ENCODE peak calls at places on chromosomes 7 and 10, in six cellular contexts. F is lower lobe of right lung; U is heart right ventricle; V is foreskin keratinocyte; O is sigmoid colon; A is CD8-positive, alpha-beta T cell. B is an unnamed sample. For H3K27me3, the result is how much of the 10 kb centered on the place peaks cover.

GRCh38 chr7:92747041-92747835 is 89.1 kb downstream of the CDK6 start:
- DNase-seq in F (no peak), U (no peak), V (peak), O (no peak), A (no peak), B (no peak)

GRCh38 chr10:61464461-61465215 is 11.5 kb upstream of the TMEM26 start:
- DNase-seq in F (no peak), U (no peak), V (peak), O (no peak), A (no peak), B (no peak)

GRCh38 chr10:91924212-91925021 is 847 bp downstream of the BTAF1 start:
- DNase-seq in F (no peak), U (no peak), V (no peak), O (no peak), A (no peak), B (no peak)

GRCh38 chr10:27256299-27256698 is 15.7 kb upstream of the ACBD5 start:
- DNase-seq in F (no peak), U (no peak), V (no peak), O (no peak), A (no peak), B (no peak)

GRCh38 chr10:85995791-85996190 is 370.8 kb downstream of the GRID1 start:
- DNase-seq in F (no peak), U (no peak), V (peak), O (no peak), A (no peak), B (peak)

GRCh38 chr10:125035136-125035535 is 93.2 kb downstream of the ZRANB1 start:
- DNase-seq in F (no peak), U (no peak), V (peak), O (no peak), A (no peak), B (no peak)

GRCh38 chr7:106774768-106775551 is 90.1 kb upstream of the PIK3CG start:
- DNase-seq in F (peak), U (no peak), V (no peak), O (no peak), A (no peak), B (no peak)

GRCh38 chr7:4416436-4417092 is 265.5 kb upstream of the FOXK1 start:
- DNase-seq in F (no peak), U (no peak), V (peak), O (no peak), A (no peak), B (no peak)

GRCh38 chr7:157224627-157225026 is 85.9 kb downstream of the UBE3C start:
- DNase-seq in F (no peak), U (no peak), V (no peak), O (no peak), A (no peak), B (no peak)

GRCh38 chr10:23051278-23051677 is 44.1 kb upstream of the MSRB2 start:
- DNase-seq in F (no peak), U (no peak), V (no peak), O (no peak), A (no peak), B (no peak)

GRCh38 chr7:30845426-30846135 is 66.1 kb upstream of the AQP1 start:
- DNase-seq in F (peak), U (peak), V (no peak), O (peak), A (no peak), B (no peak)

GRCh38 chr10:774223-774622 is 84.8 kb upstream of the DIP2C start:
- DNase-seq in F (no peak), U (no peak), V (no peak), O (no peak), A (no peak), B (no peak)

GRCh38 chr7:75732764-75733630 is 5.7 kb downstream of the HIP1 start:
- DNase-seq in F (no peak), U (no peak), V (no peak), O (no peak), A (no peak), B (no peak)

GRCh38 chr7:97351488-97351887 is 234.0 kb downstream of the SDHAF3 start:
- DNase-seq in F (no peak), U (no peak), V (no peak), O (no peak), A (no peak), B (no peak)

GRCh38 chr7:28961972-28962371 is 3.8 kb upstream of the TRIL start:
- DNase-seq in F (no peak), U (no peak), V (no peak), O (no peak), A (no peak), B (no peak)

GRCh38 chr10:126528320-126528835 is 140.1 kb upstream of the ADAM12 start:
- DNase-seq in F (no peak), U (no peak), V (no peak), O (no peak), A (no peak), B (no peak)

GRCh38 chr10:77297370-77297692 is 340.3 kb downstream of the KCNMA1 start:
- DNase-seq in F (no peak), U (no peak), V (peak), O (no peak), A (no peak), B (no peak)

GRCh38 chr10:30538086-30538485 is 91.5 kb downstream of the LYZL2 start:
- DNase-seq in F (no peak), U (no peak), V (peak), O (no peak), A (no peak), B (no peak)

GRCh38 chr7:105691029-105691691 is 109.9 kb upstream of the EFCAB10 start:
- DNase-seq in F (no peak), U (peak), V (no peak), O (no peak), A (peak), B (peak)

GRCh38 chr10:50248598-50248997 is 2.7 kb downstream of the ASAH2 start:
- DNase-seq in F (no peak), U (no peak), V (no peak), O (no peak), A (no peak), B (no peak)

GRCh38 chr7:27999829-28000228 is 180.8 kb downstream of the JAZF1 start:
- DNase-seq in F (no peak), U (no peak), V (no peak), O (no peak), A (no peak), B (no peak)

GRCh38 chr10:125071008-125071407 is 89.4 kb downstream of the CTBP2 start:
- DNase-seq in F (no peak), U (no peak), V (no peak), O (peak), A (no peak), B (no peak)

GRCh38 chr10:6072215-6072941 is 10.2 kb upstream of the IL2RA start:
- DNase-seq in F (no peak), U (no peak), V (no peak), O (no peak), A (no peak), B (no peak)

GRCh38 chr10:84789050-84789449 is 460.7 kb downstream of the CCSER2 start:
- DNase-seq in F (no peak), U (no peak), V (no peak), O (no peak), A (no peak), B (no peak)

GRCh38 chr7:75732016-75732521 is 6.7 kb downstream of the HIP1 start:
- DNase-seq in F (no peak), U (no peak), V (no peak), O (no peak), A (no peak), B (no peak)

GRCh38 chr10:121413951-121414350 is 184.3 kb downstream of the FGFR2 start:
- DNase-seq in F (no peak), U (no peak), V (no peak), O (no peak), A (no peak), B (no peak)

GRCh38 chr10:25061711-25062455 is 45.5 kb downstream of the THNSL1 start:
- DNase-seq in F (no peak), U (no peak), V (peak), O (no peak), A (no peak), B (no peak)

GRCh38 chr7:90720970-90721768 is 125.0 kb downstream of the CDK14 start:
- DNase-seq in F (no peak), U (peak), V (no peak), O (peak), A (no peak), B (no peak)

GRCh38 chr7:877312-878232 is 1.2 kb downstream of the GET4 start:
- DNase-seq in F (no peak), U (peak), V (no peak), O (no peak), A (no peak), B (no peak)

GRCh38 chr7:138875794-138876193 is 77.8 kb upstream of the ATP6V0A4 start:
- DNase-seq in F (no peak), U (no peak), V (peak), O (no peak), A (peak), B (peak)

GRCh38 chr10:61633665-61634064 is 29.1 kb upstream of the CABCOCO1 start:
- DNase-seq in F (no peak), U (no peak), V (no peak), O (no peak), A (no peak), B (no peak)

GRCh38 chr7:79453558-79454324 is at the start of gene MAGI2:
- DNase-seq in F (peak), U (peak), V (peak), O (peak), A (no peak), B (no peak)

GRCh38 chr7:79451580-79451979 is 1.9 kb downstream of the MAGI2 start:
- DNase-seq in F (no peak), U (no peak), V (peak), O (no peak), A (no peak), B (no peak)

GRCh38 chr7:79452032-79452494 is 1.4 kb downstream of the MAGI2 start:
- DNase-seq in F (peak), U (peak), V (peak), O (peak), A (peak), B (no peak)

GRCh38 chr7:79453266-79453557 is 255 bp downstream of the MAGI2 start:
- DNase-seq in F (no peak), U (no peak), V (no peak), O (no peak), A (no peak), B (no peak)

GRCh38 chr7:79452495-79453265 is 787 bp downstream of the MAGI2 start:
- DNase-seq in F (peak), U (peak), V (no peak), O (peak), A (no peak), B (no peak)
- H3K27me3 ChIP-seq in F (under half), U (under half), V (under half), O (under half), A (under half), B (under half)

DNA sequence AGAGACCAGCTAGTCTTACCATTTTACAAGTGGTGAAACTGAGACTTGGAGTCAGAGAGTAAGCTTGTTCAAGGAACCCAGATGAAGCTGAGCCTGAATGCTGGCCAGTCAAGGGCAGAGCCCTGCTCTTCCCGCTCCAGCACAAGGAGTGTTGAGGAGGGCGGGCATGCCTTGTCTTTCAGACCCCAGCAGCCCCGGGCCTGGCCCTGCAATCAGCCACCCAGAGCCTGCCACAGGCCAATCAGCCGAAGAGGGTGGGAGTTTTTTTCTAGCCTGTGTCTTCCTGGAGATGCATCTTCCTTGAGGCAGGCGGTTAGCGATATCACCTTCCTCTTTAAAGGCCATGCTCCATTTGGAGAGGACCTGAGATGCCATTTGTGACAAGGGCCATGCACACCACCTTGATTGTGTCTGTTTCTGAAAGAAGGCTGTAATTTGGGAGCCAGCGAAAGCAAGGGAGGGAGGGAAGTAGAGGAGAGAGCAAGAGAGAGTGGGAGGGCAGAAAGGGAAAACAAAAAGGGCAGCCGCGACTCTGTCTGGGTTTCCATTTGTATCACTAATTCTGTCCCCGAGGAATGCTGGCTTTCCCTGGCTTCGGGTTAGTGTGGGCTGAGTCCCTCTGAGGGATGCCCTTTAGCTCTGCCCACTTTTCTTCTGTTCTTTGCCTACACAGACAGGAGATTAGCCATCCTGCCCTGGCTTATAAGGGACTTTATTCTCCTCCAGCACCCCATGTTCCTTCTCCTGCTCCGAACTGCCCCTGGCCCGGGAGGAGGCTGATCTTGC is 8.0 kb downstream of the CDH23 start:
- DNase-seq in F (no peak), U (no peak), V (no peak), O (no peak), A (peak), B (no peak)
- H3K27me3 ChIP-seq in F (under half), U (under half), V (under half), O (under half), A (under half), B (under half)

DNA sequence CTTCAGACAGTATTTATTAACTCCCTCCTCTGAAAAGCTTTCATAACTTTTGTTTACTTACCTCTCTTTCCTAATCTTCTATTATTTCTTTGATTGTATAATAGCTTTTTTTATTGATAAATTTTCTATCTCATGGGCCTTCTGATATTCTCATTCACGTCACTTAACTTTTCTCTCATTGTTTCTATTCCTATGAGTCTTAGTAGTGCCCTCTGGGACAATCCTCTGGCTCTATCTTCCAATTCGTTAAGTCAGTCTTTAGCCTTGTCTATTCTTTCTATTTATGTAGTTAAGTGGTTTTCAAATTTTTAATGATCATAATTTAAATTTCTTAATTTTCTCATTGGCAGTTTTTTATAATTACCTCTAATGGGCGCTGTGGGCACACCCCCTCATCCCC is 6.4 kb upstream of the ELMO1 start:
- DNase-seq in F (no peak), U (no peak), V (no peak), O (no peak), A (no peak), B (no peak)
- H3K27me3 ChIP-seq in F (under half), U (under half), V (under half), O (under half), A (under half), B (under half)

GRCh38 chr10:131547129-131547799 is 235.7 kb upstream of the TCERG1L start:
- DNase-seq in F (no peak), U (no peak), V (no peak), O (no peak), A (no peak), B (no peak)
- H3K27me3 ChIP-seq in F (under half), U (under half), V (under half), O (under half), A (under half), B (under half)

GRCh38 chr7:120363414-120363813 is 90.4 kb downstream of the KCND2 start:
- DNase-seq in F (no peak), U (no peak), V (no peak), O (no peak), A (no peak), B (no peak)

DNA sequence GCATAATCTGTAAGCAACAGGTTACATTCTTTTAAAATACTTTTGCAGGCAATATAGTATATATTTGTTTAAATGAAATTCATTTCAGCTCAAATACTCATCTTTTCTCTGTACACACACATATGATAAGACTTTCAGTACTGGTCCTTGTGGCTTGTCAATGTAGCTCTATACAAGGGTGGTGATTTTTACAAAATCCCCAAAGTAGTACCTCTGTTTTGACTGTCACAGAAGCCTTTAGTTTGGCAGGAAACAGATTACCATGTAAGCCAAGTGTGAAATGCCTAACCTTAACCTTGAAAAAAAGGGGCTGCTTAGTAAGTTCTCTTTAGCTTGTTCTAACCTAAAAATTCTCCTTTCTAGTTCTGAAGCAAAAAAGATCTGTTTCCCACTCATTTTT is 87.9 kb downstream of the KCND2 start:
- DNase-seq in F (no peak), U (no peak), V (no peak), O (no peak), A (no peak), B (no peak)
- H3K27me3 ChIP-seq in F (under half), U (under half), V (under half), O (under half), A (under half), B (under half)

B was measured in CD4-positive, alpha-beta memory T cell.